ENCODE peak calls at places on chromosomes 4 and X, in eight cellular contexts. Y, H, D, E, L, G, U and C are unnamed samples.

GRCh38 chr4:88196523-88197185 is 38.2 kb upstream of the ABCG2 start:
- DNase-seq in Y (no peak), H (peak; percentile 65), D (no peak), E (no peak), L (no peak), G (no peak), U (no peak), C (no peak)

GRCh38 chr4:4226606-4227438 is at the start of gene OTOP1:
- DNase-seq in Y (no peak), H (no peak), D (no peak), E (no peak), L (no peak), G (peak; percentile 49), U (no peak), C (no peak)

GRCh38 chrX:72466493-72466892 is 106.2 kb downstream of the HDAC8 start:
- DNase-seq in Y (no peak), H (no peak), D (no peak), E (no peak), L (no peak), G (no peak), U (no peak), C (no peak)

GRCh38 chrX:8520791-8521190 is 56.2 kb downstream of the VCX3B start:
- DNase-seq in Y (no peak), H (no peak), D (no peak), E (no peak), L (no peak), G (no peak), U (no peak), C (no peak)

GRCh38 chrX:105865709-105866108 is 43.4 kb downstream of the NRK start:
- DNase-seq in Y (no peak), H (no peak), D (no peak), E (no peak), L (no peak), G (no peak), U (no peak), C (no peak)

GRCh38 chrX:154457491-154458115 is 478 bp upstream of the PLXNA3 start:
- DNase-seq in Y (peak; percentile 42), H (no peak), D (peak; percentile 17), E (peak; percentile 20), L (no peak), G (peak; percentile 78), U (no peak), C (peak; percentile 63)

GRCh38 chrX:71532078-71532752 is 689 bp upstream of the OGT start:
- DNase-seq in Y (peak; percentile 50), H (peak; percentile 26), D (no peak), E (no peak), L (no peak), G (no peak), U (peak; percentile 33), C (peak; percentile 83)

GRCh38 chrX:53077207-53078197 is 4.7 kb upstream of the TSPYL2 start:
- DNase-seq in Y (no peak), H (no peak), D (no peak), E (no peak), L (no peak), G (no peak), U (no peak), C (no peak)

GRCh38 chrX:48957477-48957826 is at the start of gene OTUD5:
- DNase-seq in Y (peak; percentile 62), H (no peak), D (peak; percentile 59), E (peak; percentile 49), L (no peak), G (peak; percentile 94), U (no peak), C (no peak)

GRCh38 chr4:139684351-139684750 is 18.7 kb downstream of the MGST2 start:
- DNase-seq in Y (no peak), H (no peak), D (no peak), E (no peak), L (no peak), G (no peak), U (no peak), C (no peak)

GRCh38 chr4:142530724-142531123 is 315.4 kb downstream of the INPP4B start:
- DNase-seq in Y (no peak), H (no peak), D (no peak), E (no peak), L (no peak), G (no peak), U (no peak), C (no peak)

GRCh38 chrX:153456704-153457103 is 10.8 kb upstream of the TREX2 start:
- DNase-seq in Y (no peak), H (no peak), D (no peak), E (no peak), L (no peak), G (no peak), U (no peak), C (no peak)

GRCh38 chrX:73239242-73239641 is 24.6 kb upstream of the NAP1L2 start:
- DNase-seq in Y (no peak), H (no peak), D (no peak), E (no peak), L (no peak), G (no peak), U (no peak), C (no peak)

GRCh38 chrX:23817979-23818336 is 35.0 kb downstream of the SAT1 start:
- DNase-seq in Y (no peak), H (no peak), D (no peak), E (no peak), L (no peak), G (no peak), U (no peak), C (no peak)

GRCh38 chrX:20530319-20530979 is 263.7 kb upstream of the RPS6KA3 start:
- DNase-seq in Y (peak; percentile 44), H (peak; percentile 79), D (peak; percentile 9), E (peak; percentile 12), L (peak; percentile 85), G (peak; percentile 41), U (no peak), C (peak; percentile 55)

GRCh38 chr4:62399242-62399641 is 1199.1 kb downstream of the ADGRL3 start:
- DNase-seq in Y (no peak), H (no peak), D (no peak), E (no peak), L (no peak), G (no peak), U (peak; percentile 62), C (no peak)

GRCh38 chr4:742096-742741 is 36.6 kb downstream of the PCGF3 start:
- DNase-seq in Y (no peak), H (no peak), D (no peak), E (no peak), L (no peak), G (no peak), U (no peak), C (no peak)

GRCh38 chrX:17441965-17442364 is 67.0 kb downstream of the NHS start:
- DNase-seq in Y (no peak), H (no peak), D (no peak), E (no peak), L (no peak), G (no peak), U (peak; percentile 64), C (no peak)

GRCh38 chr4:109861271-109861670 is 13.4 kb downstream of the LRIT3 start:
- DNase-seq in Y (no peak), H (no peak), D (no peak), E (no peak), L (no peak), G (no peak), U (no peak), C (no peak)

GRCh38 chr4:79445371-79445781 is 37.3 kb upstream of the GK2 start:
- DNase-seq in Y (no peak), H (no peak), D (no peak), E (no peak), L (no peak), G (no peak), U (no peak), C (no peak)

GRCh38 chrX:15761564-15762191 is 23.6 kb downstream of the CA5B start:
- DNase-seq in Y (no peak), H (peak; percentile 48), D (no peak), E (no peak), L (no peak), G (peak; percentile 62), U (peak; percentile 52), C (peak; percentile 67)

GRCh38 chr4:1246111-1246881 is 2.6 kb downstream of the CTBP1 start:
- DNase-seq in Y (no peak), H (peak; percentile 50), D (no peak), E (no peak), L (no peak), G (peak; percentile 23), U (no peak), C (no peak)

GRCh38 chrX:82711432-82711831 is 796.7 kb upstream of the POU3F4 start:
- DNase-seq in Y (no peak), H (no peak), D (no peak), E (no peak), L (no peak), G (no peak), U (no peak), C (no peak)

GRCh38 chr4:11724731-11725130 is 296.0 kb upstream of the HS3ST1 start:
- DNase-seq in Y (no peak), H (no peak), D (no peak), E (no peak), L (no peak), G (no peak), U (no peak), C (no peak)

GRCh38 chrX:9606971-9607370 is 142.1 kb downstream of the TBL1X start:
- DNase-seq in Y (no peak), H (no peak), D (no peak), E (no peak), L (no peak), G (no peak), U (no peak), C (no peak)

GRCh38 chrX:114017086-114017485 is 566.8 kb upstream of the HTR2C start:
- DNase-seq in Y (no peak), H (no peak), D (no peak), E (no peak), L (no peak), G (no peak), U (no peak), C (no peak)

GRCh38 chrX:121853762-121854613 is 806.6 kb downstream of the GLUD2 start:
- DNase-seq in Y (no peak), H (no peak), D (no peak), E (no peak), L (no peak), G (no peak), U (no peak), C (no peak)

GRCh38 chr4:98565646-98566403 is 92.6 kb downstream of the TSPAN5 start:
- DNase-seq in Y (no peak), H (no peak), D (no peak), E (no peak), L (no peak), G (no peak), U (no peak), C (no peak)

GRCh38 chrX:30821116-30821515 is 67.9 kb downstream of the TAB3 start:
- DNase-seq in Y (no peak), H (no peak), D (no peak), E (no peak), L (no peak), G (no peak), U (no peak), C (no peak)

GRCh38 chr4:154425514-154425913 is 66.1 kb downstream of the DCHS2 start:
- DNase-seq in Y (no peak), H (no peak), D (no peak), E (no peak), L (no peak), G (no peak), U (no peak), C (no peak)

GRCh38 chrX:30668581-30668980 is 15.4 kb downstream of the GK start:
- DNase-seq in Y (no peak), H (no peak), D (no peak), E (no peak), L (no peak), G (no peak), U (no peak), C (no peak)

GRCh38 chr4:153294631-153295030 is 49.9 kb upstream of the MND1 start:
- DNase-seq in Y (no peak), H (no peak), D (no peak), E (no peak), L (no peak), G (no peak), U (no peak), C (no peak)

GRCh38 chrX:150438165-150438564 is 75.0 kb downstream of the MAMLD1 start:
- DNase-seq in Y (no peak), H (no peak), D (no peak), E (no peak), L (no peak), G (no peak), U (no peak), C (no peak)